ENCODE peak calls at places on chromosomes 5 and 9, in five cellular contexts. Z is naive thymus-derived CD4-positive, alpha-beta T cell; Y is fibroblast of the conjunctiva; V is AML-193; X is NCI-H460. O is an unnamed sample.

GRCh38 chr9:132670816-132671371 is 630 bp downstream of the GTF3C4 start:
- DNase-seq in X (no peak), Z (peak), Y (no peak), V (no peak), O (peak)

GRCh38 chr5:16550316-16550952 is 66.4 kb downstream of the RETREG1 start:
- DNase-seq in X (peak), Y (no peak), Z (peak), V (peak), O (peak)

GRCh38 chr5:138303365-138303764 is 28.2 kb downstream of the CDC25C start:
- DNase-seq in X (no peak), V (no peak), Y (no peak), Z (no peak), O (peak)

GRCh38 chr5:1470762-1471211 is 25.5 kb upstream of the SLC6A3 start:
- DNase-seq in Y (no peak), Z (no peak), X (no peak), V (no peak), O (no peak)

GRCh38 chr9:726005-726404 is 115.5 kb upstream of the DMRT1 start:
- DNase-seq in Z (no peak), X (no peak), Y (no peak), V (no peak), O (no peak)

GRCh38 chr9:6506571-6506970 is 93.6 kb downstream of the UHRF2 start:
- DNase-seq in V (no peak), Z (no peak), X (no peak), Y (no peak), O (peak)

GRCh38 chr9:372143-372542 is 157.5 kb downstream of the DOCK8 start:
- DNase-seq in Y (no peak), V (no peak), Z (no peak), X (no peak), O (no peak)

GRCh38 chr9:69173891-69174644 is at the start of gene TJP2:
- DNase-seq in V (peak), Z (peak), X (peak), Y (peak), O (peak)

GRCh38 chr9:8486095-8486494 is 686.5 kb upstream of the DMAC1 start:
- DNase-seq in X (peak), Y (peak), Z (no peak), V (no peak), O (no peak)

GRCh38 chr5:150244209-150244608 is 45.4 kb downstream of the CAMK2A start:
- DNase-seq in Y (no peak), X (no peak), Z (no peak), V (no peak), O (no peak)

GRCh38 chr5:137264041-137264440 is 235.1 kb downstream of the SPOCK1 start:
- DNase-seq in X (no peak), Y (no peak), Z (no peak), V (no peak), O (peak)

GRCh38 chr5:159504857-159505304 is 174.6 kb upstream of the IL12B start:
- DNase-seq in Y (peak), V (no peak), Z (no peak), X (no peak), O (peak)